ENCODE peak calls at places on chromosomes 6 and 20, in eight cellular contexts. W is HFF-Myc; U is foreskin fibroblast; H is breast epithelium; I is iris pigment epithelial cell; E is NCI-H524; L is ACHN; V is effector memory CD8-positive, alpha-beta T cell. X is an unnamed sample.

GRCh38 chr6:38584731-38585130 is 55.0 kb downstream of the BTBD9 start:
- DNase-seq in W (no peak), U (no peak), H (no peak), I (no peak), E (no peak), L (no peak), V (no peak), X (no peak)

GRCh38 chr20:11895832-11896484 is 21.7 kb upstream of the BTBD3 start:
- DNase-seq in W (no peak), U (peak), H (no peak), I (peak), E (peak), L (no peak), V (no peak), X (no peak)

GRCh38 chr6:169490409-169490708 is 211.5 kb downstream of the WDR27 start:
- DNase-seq in W (no peak), U (no peak), H (no peak), I (no peak), E (no peak), L (no peak), V (no peak), X (no peak)

GRCh38 chr20:46050885-46051284 is 21.9 kb downstream of the SLC12A5 start:
- DNase-seq in W (no peak), U (no peak), H (no peak), I (no peak), E (no peak), L (no peak), V (no peak), X (no peak)

GRCh38 chr6:108767418-108768175 is 80.6 kb upstream of the ARMC2 start:
- DNase-seq in W (no peak), U (no peak), H (no peak), I (no peak), E (no peak), L (no peak), V (no peak), X (no peak)

GRCh38 chr6:13229205-13230085 is 98.9 kb downstream of the TBC1D7 start:
- DNase-seq in W (no peak), U (peak), H (no peak), I (no peak), E (no peak), L (no peak), V (peak), X (peak)

GRCh38 chr6:131795366-131795765 is 12.5 kb upstream of the ENPP1 start:
- DNase-seq in W (no peak), U (no peak), H (no peak), I (no peak), E (no peak), L (no peak), V (no peak), X (no peak)

GRCh38 chr20:21517566-21518277 is 3.9 kb upstream of the NKX2-2 start:
- DNase-seq in W (no peak), U (no peak), H (no peak), I (no peak), E (no peak), L (no peak), V (no peak), X (no peak)

GRCh38 chr20:35478804-35479472 is 23.5 kb downstream of the CEP250 start:
- DNase-seq in W (no peak), U (no peak), H (no peak), I (peak), E (no peak), L (no peak), V (no peak), X (no peak)

GRCh38 chr20:47790032-47790965 is 5.0 kb upstream of the SULF2 start:
- DNase-seq in W (no peak), U (peak), H (no peak), I (peak), E (no peak), L (no peak), V (no peak), X (no peak)

GRCh38 chr20:325043-325888 is at the start of gene SOX12:
- DNase-seq in W (no peak), U (peak), H (peak), I (peak), E (peak), L (peak), V (peak), X (peak)

GRCh38 chr6:65505736-65506135 is 201.3 kb downstream of the EYS start:
- DNase-seq in W (no peak), U (no peak), H (no peak), I (no peak), E (no peak), L (no peak), V (no peak), X (no peak)

GRCh38 chr6:34051339-34051919 is 94.5 kb downstream of the GRM4 start:
- DNase-seq in W (no peak), U (no peak), H (no peak), I (no peak), E (no peak), L (no peak), V (no peak), X (no peak)

GRCh38 chr6:137731960-137732616 is 135.0 kb upstream of the TNFAIP3 start:
- DNase-seq in W (no peak), U (peak), H (no peak), I (peak), E (no peak), L (no peak), V (no peak), X (no peak)

GRCh38 chr20:50335105-50335504 is 144.5 kb downstream of the CEBPB start:
- DNase-seq in W (no peak), U (no peak), H (no peak), I (peak), E (peak), L (no peak), V (no peak), X (no peak)

GRCh38 chr6:158649289-158650143 is at the start of gene SYTL3:
- DNase-seq in W (no peak), U (peak), H (no peak), I (peak), E (no peak), L (peak), V (peak), X (peak)

GRCh38 chr6:158185729-158186456 is 17.7 kb downstream of the GTF2H5 start:
- DNase-seq in W (no peak), U (peak), H (no peak), I (peak), E (no peak), L (no peak), V (no peak), X (no peak)

GRCh38 chr6:140062042-140063041 is 687.9 kb upstream of the CITED2 start:
- DNase-seq in W (no peak), U (peak), H (peak), I (peak), E (peak), L (peak), V (no peak), X (no peak)

GRCh38 chr6:830667-831327 is 137.9 kb upstream of the EXOC2 start:
- DNase-seq in W (no peak), U (no peak), H (no peak), I (no peak), E (no peak), L (no peak), V (no peak), X (no peak)

GRCh38 chr6:6008114-6008647 is 1.5 kb upstream of the NRN1 start:
- DNase-seq in W (no peak), U (no peak), H (no peak), I (no peak), E (no peak), L (no peak), V (no peak), X (no peak)

GRCh38 chr20:23832775-23833508 is 6.4 kb upstream of the CST2 start:
- DNase-seq in W (no peak), U (peak), H (no peak), I (no peak), E (no peak), L (no peak), V (no peak), X (no peak)

GRCh38 chr6:8108031-8108660 is 5.8 kb upstream of the EEF1E1 start:
- DNase-seq in W (peak), U (peak), H (no peak), I (peak), E (no peak), L (peak), V (no peak), X (no peak)